ENCODE peak calls at places on chromosomes 6 and 20, in seven cellular contexts. I, F, K, N, B, O and P are unnamed samples.

GRCh38 chr6:166751051-166751595 is 124.1 kb upstream of the RPS6KA2 start:
- DNase-seq in B (no peak), K (peak; percentile 10), N (no peak), I (peak; percentile 58), F (no peak), O (no peak), P (no peak)

GRCh38 chr6:127484207-127484858 is 25.1 kb upstream of the KIAA0408 start:
- DNase-seq in F (no peak), N (no peak), O (no peak), B (no peak), I (no peak), K (no peak), P (no peak)

GRCh38 chr6:31794866-31795615 is 511 bp downstream of the VARS1 start:
- DNase-seq in F (no peak), I (peak; percentile 29), N (no peak), K (no peak), B (no peak), O (peak; percentile 59), P (no peak)

GRCh38 chr6:15461127-15461944 is 201.5 kb downstream of the DTNBP1 start:
- DNase-seq in O (peak; percentile 37), K (no peak), I (no peak), B (no peak), F (no peak), N (no peak), P (no peak)

GRCh38 chr20:11891827-11892521 is 25.7 kb upstream of the BTBD3 start:
- DNase-seq in B (peak; percentile 57), K (peak; percentile 88), I (peak; percentile 93), N (peak; percentile 49), O (peak; percentile 79), F (peak; percentile 86), P (peak; percentile 59)

GRCh38 chr6:158028876-158029275 is 47.2 kb downstream of the SYNJ2 start:
- DNase-seq in I (no peak), K (no peak), B (no peak), F (no peak), O (no peak), N (no peak), P (no peak)

GRCh38 chr20:10277616-10278015 is 59.0 kb downstream of the SNAP25 start:
- DNase-seq in O (no peak), K (no peak), N (no peak), I (no peak), F (no peak), B (no peak), P (no peak)

GRCh38 chr6:133540361-133540760 is 299.2 kb downstream of the EYA4 start:
- DNase-seq in I (no peak), K (no peak), N (no peak), F (no peak), B (no peak), O (no peak), P (no peak)

GRCh38 chr6:109082178-109082577 is 12.5 kb downstream of the SESN1 start:
- DNase-seq in N (no peak), F (no peak), B (no peak), O (no peak), K (no peak), I (no peak), P (no peak)

GRCh38 chr6:4125933-4126864 is 9.2 kb downstream of the ECI2 start:
- DNase-seq in F (peak; percentile 33), I (no peak), B (no peak), N (no peak), O (no peak), K (no peak), P (peak; percentile 30)

GRCh38 chr6:74075323-74075722 is 379.3 kb downstream of the CD109 start:
- DNase-seq in O (no peak), B (no peak), I (no peak), N (no peak), K (no peak), F (no peak), P (peak; percentile 1)

GRCh38 chr20:36572701-36573102 is 695 bp upstream of the TGIF2 start:
- DNase-seq in B (no peak), I (peak; percentile 36), K (no peak), O (no peak), N (peak; percentile 22), F (peak; percentile 38), P (no peak)

GRCh38 chr20:47540443-47541354 is 39.0 kb downstream of the NCOA3 start:
- DNase-seq in N (no peak), O (no peak), B (no peak), K (no peak), I (no peak), F (no peak), P (no peak)

GRCh38 chr6:31697555-31697954 is 5.6 kb downstream of the ABHD16A start:
- DNase-seq in O (peak; percentile 55), K (no peak), F (no peak), N (no peak), B (no peak), I (no peak), P (no peak)

GRCh38 chr6:15905488-15906392 is 223.1 kb upstream of the MYLIP start:
- DNase-seq in B (no peak), F (no peak), I (peak; percentile 18), K (no peak), O (no peak), N (no peak), P (no peak)

GRCh38 chr6:52663120-52663934 is 7.6 kb upstream of the TMEM14A start:
- DNase-seq in I (peak; percentile 69), F (peak; percentile 41), O (peak; percentile 35), N (no peak), B (peak; percentile 28), K (peak; percentile 54), P (peak; percentile 52)

GRCh38 chr20:60010689-60011417 is 52.6 kb downstream of the CDH26 start:
- DNase-seq in O (no peak), F (no peak), K (no peak), I (no peak), N (no peak), B (no peak), P (no peak)

GRCh38 chr6:46755867-46756266 is 9.1 kb downstream of the ANKRD66 start:
- DNase-seq in K (no peak), N (no peak), I (no peak), B (no peak), F (no peak), O (no peak), P (no peak)

GRCh38 chr6:117976030-117976651 is 69.1 kb downstream of the SLC35F1 start:
- DNase-seq in K (peak; percentile 50), I (peak; percentile 81), O (peak; percentile 58), N (no peak), F (peak; percentile 10), B (peak; percentile 71), P (peak; percentile 36)

GRCh38 chr6:73391735-73392134 is 2.9 kb upstream of the DDX43 start:
- DNase-seq in I (no peak), N (no peak), O (no peak), K (no peak), F (no peak), B (no peak), P (no peak)

GRCh38 chr6:70404658-70405057 is 8.7 kb upstream of the FAM135A start:
- DNase-seq in N (no peak), I (no peak), O (no peak), B (no peak), K (no peak), F (no peak), P (no peak)

GRCh38 chr6:44989391-44989790 is 338.7 kb upstream of the RUNX2 start:
- DNase-seq in F (no peak), I (no peak), N (no peak), O (no peak), B (no peak), K (no peak), P (no peak)

GRCh38 chr20:57879437-57880115 is 169.8 kb upstream of the PMEPA1 start:
- DNase-seq in B (no peak), I (no peak), K (no peak), O (no peak), N (no peak), F (no peak), P (no peak)

GRCh38 chr6:139597781-139598368 is 223.4 kb upstream of the CITED2 start:
- DNase-seq in O (no peak), N (no peak), I (no peak), K (no peak), B (no peak), F (peak; percentile 83), P (no peak)

GRCh38 chr20:9945406-9945805 is 89.4 kb upstream of the ANKEF1 start:
- DNase-seq in I (no peak), O (no peak), B (no peak), F (no peak), K (no peak), N (no peak), P (no peak)

GRCh38 chr6:149985506-149985937 is 21.8 kb downstream of the ULBP1 start:
- DNase-seq in B (no peak), K (no peak), N (no peak), F (no peak), I (no peak), O (no peak), P (no peak)

GRCh38 chr6:125637207-125637606 is 112.2 kb upstream of the HEY2 start:
- DNase-seq in B (no peak), K (no peak), F (no peak), O (no peak), N (no peak), I (no peak), P (no peak)

GRCh38 chr20:62742979-62743776 is 34.5 kb downstream of the NTSR1 start:
- DNase-seq in F (peak; percentile 2), I (no peak), O (no peak), K (no peak), B (no peak), N (no peak), P (no peak)

GRCh38 chr20:23917024-23917725 is 37.6 kb upstream of the CST5 start:
- DNase-seq in N (no peak), B (no peak), O (no peak), I (no peak), K (no peak), F (no peak), P (no peak)

GRCh38 chr6:21514288-21514687 is 79.3 kb upstream of the SOX4 start:
- DNase-seq in B (no peak), F (no peak), N (no peak), I (no peak), O (no peak), K (no peak), P (no peak)

GRCh38 chr6:52724041-52724405 is 39.3 kb downstream of the GSTA2 start:
- DNase-seq in B (no peak), F (peak; percentile 46), K (no peak), I (no peak), N (no peak), O (no peak), P (no peak)

GRCh38 chr6:75207211-75207984 is 1.5 kb upstream of the COL12A1 start:
- DNase-seq in B (no peak), N (no peak), K (no peak), I (no peak), O (no peak), F (no peak), P (no peak)

GRCh38 chr20:62303327-62304226 is 780 bp downstream of the ADRM1 start:
- DNase-seq in B (no peak), I (peak; percentile 56), O (no peak), K (no peak), N (peak; percentile 30), F (peak; percentile 65), P (no peak)

GRCh38 chr6:148885154-148885870 is 138.5 kb downstream of the UST start:
- DNase-seq in F (no peak), O (no peak), K (peak; percentile 51), I (no peak), B (no peak), N (no peak), P (no peak)

GRCh38 chr6:30847971-30848441 is 36.3 kb upstream of the DDR1 start:
- DNase-seq in O (no peak), N (no peak), K (no peak), I (no peak), B (no peak), F (no peak), P (no peak)

GRCh38 chr20:38997622-38998021 is 35.5 kb downstream of the DHX35 start:
- DNase-seq in I (no peak), N (no peak), B (no peak), F (no peak), K (no peak), O (no peak), P (no peak)

GRCh38 chr6:110338820-110339470 is 19.2 kb downstream of the METTL24 start:
- DNase-seq in O (no peak), N (no peak), B (no peak), F (no peak), K (no peak), I (no peak), P (no peak)